ENCODE peak calls at places on chromosomes 7 and 10, in six cellular contexts. One of them, this sample, is unnamed.

GRCh38 chr10:92574545-92575377 is 868 bp upstream of the IDE start:
- DNase-seq in AG04449: no peak
- DNase-seq in NCI-H82: peak; percentile 60
- DNase-seq in stomach: no peak
- DNase-seq in activated CD8-positive, alpha-beta memory T cell treated with anti-CD3 and anti-CD28 coated beads for 4 hours: no peak
- DNase-seq in stimulated activated effector memory CD8-positive, alpha-beta T cell treated with anti-CD3 and anti-CD28 coated beads, Interleukin-12 subunit alpha, Interleukin-12 subunit beta, amount 100 ng/mL, for 72 hours: no peak
- DNase-seq in this sample: no peak

GRCh38 chr10:124734311-124735166 is 9.6 kb downstream of the FAM53B start:
- DNase-seq in activated CD8-positive, alpha-beta memory T cell treated with anti-CD3 and anti-CD28 coated beads for 4 hours: no peak
- DNase-seq in NCI-H82: no peak
- DNase-seq in AG04449: no peak
- DNase-seq in stimulated activated effector memory CD8-positive, alpha-beta T cell treated with anti-CD3 and anti-CD28 coated beads, Interleukin-12 subunit alpha, Interleukin-12 subunit beta, amount 100 ng/mL, for 72 hours: peak; percentile 56
- DNase-seq in stomach: no peak
- DNase-seq in this sample: no peak

GRCh38 chr10:29517352-29517923 is 117.3 kb downstream of the SVIL start:
- DNase-seq in AG04449: no peak
- DNase-seq in stimulated activated effector memory CD8-positive, alpha-beta T cell treated with anti-CD3 and anti-CD28 coated beads, Interleukin-12 subunit alpha, Interleukin-12 subunit beta, amount 100 ng/mL, for 72 hours: no peak
- DNase-seq in NCI-H82: peak; percentile 57
- DNase-seq in activated CD8-positive, alpha-beta memory T cell treated with anti-CD3 and anti-CD28 coated beads for 4 hours: no peak
- DNase-seq in stomach: no peak
- DNase-seq in this sample: no peak

GRCh38 chr7:106287786-106288185 is 3.0 kb upstream of the NAMPT start:
- DNase-seq in NCI-H82: no peak
- DNase-seq in AG04449: no peak
- DNase-seq in activated CD8-positive, alpha-beta memory T cell treated with anti-CD3 and anti-CD28 coated beads for 4 hours: no peak
- DNase-seq in stomach: peak; percentile 26
- DNase-seq in stimulated activated effector memory CD8-positive, alpha-beta T cell treated with anti-CD3 and anti-CD28 coated beads, Interleukin-12 subunit alpha, Interleukin-12 subunit beta, amount 100 ng/mL, for 72 hours: no peak
- DNase-seq in this sample: no peak

GRCh38 chr7:36784991-36785940 is 61.0 kb upstream of the AOAH start:
- DNase-seq in NCI-H82: no peak
- DNase-seq in AG04449: no peak
- DNase-seq in stomach: peak; percentile 44
- DNase-seq in activated CD8-positive, alpha-beta memory T cell treated with anti-CD3 and anti-CD28 coated beads for 4 hours: peak; percentile 45
- DNase-seq in stimulated activated effector memory CD8-positive, alpha-beta T cell treated with anti-CD3 and anti-CD28 coated beads, Interleukin-12 subunit alpha, Interleukin-12 subunit beta, amount 100 ng/mL, for 72 hours: peak; percentile 82
- DNase-seq in this sample: no peak

GRCh38 chr7:1220958-1221745 is 11.5 kb upstream of the UNCX start:
- DNase-seq in stomach: no peak
- DNase-seq in AG04449: no peak
- DNase-seq in stimulated activated effector memory CD8-positive, alpha-beta T cell treated with anti-CD3 and anti-CD28 coated beads, Interleukin-12 subunit alpha, Interleukin-12 subunit beta, amount 100 ng/mL, for 72 hours: no peak
- DNase-seq in activated CD8-positive, alpha-beta memory T cell treated with anti-CD3 and anti-CD28 coated beads for 4 hours: no peak
- DNase-seq in NCI-H82: peak; percentile 60
- DNase-seq in this sample: no peak

GRCh38 chr10:126166797-126167196 is 221.5 kb downstream of the ADAM12 start:
- DNase-seq in stimulated activated effector memory CD8-positive, alpha-beta T cell treated with anti-CD3 and anti-CD28 coated beads, Interleukin-12 subunit alpha, Interleukin-12 subunit beta, amount 100 ng/mL, for 72 hours: no peak
- DNase-seq in activated CD8-positive, alpha-beta memory T cell treated with anti-CD3 and anti-CD28 coated beads for 4 hours: no peak
- DNase-seq in stomach: no peak
- DNase-seq in AG04449: no peak
- DNase-seq in NCI-H82: no peak
- DNase-seq in this sample: no peak

GRCh38 chr10:105148921-105149320 is 507.8 kb downstream of the SORCS3 start:
- DNase-seq in stomach: no peak
- DNase-seq in activated CD8-positive, alpha-beta memory T cell treated with anti-CD3 and anti-CD28 coated beads for 4 hours: no peak
- DNase-seq in NCI-H82: no peak
- DNase-seq in stimulated activated effector memory CD8-positive, alpha-beta T cell treated with anti-CD3 and anti-CD28 coated beads, Interleukin-12 subunit alpha, Interleukin-12 subunit beta, amount 100 ng/mL, for 72 hours: no peak
- DNase-seq in AG04449: no peak
- DNase-seq in this sample: no peak

GRCh38 chr10:58791137-58791536 is 278.5 kb downstream of the BICC1 start:
- DNase-seq in NCI-H82: no peak
- DNase-seq in AG04449: no peak
- DNase-seq in activated CD8-positive, alpha-beta memory T cell treated with anti-CD3 and anti-CD28 coated beads for 4 hours: no peak
- DNase-seq in stimulated activated effector memory CD8-positive, alpha-beta T cell treated with anti-CD3 and anti-CD28 coated beads, Interleukin-12 subunit alpha, Interleukin-12 subunit beta, amount 100 ng/mL, for 72 hours: no peak
- DNase-seq in stomach: no peak
- DNase-seq in this sample: no peak

GRCh38 chr10:25907247-25907646 is 26.8 kb upstream of the MYO3A start:
- DNase-seq in activated CD8-positive, alpha-beta memory T cell treated with anti-CD3 and anti-CD28 coated beads for 4 hours: no peak
- DNase-seq in NCI-H82: no peak
- DNase-seq in AG04449: no peak
- DNase-seq in stimulated activated effector memory CD8-positive, alpha-beta T cell treated with anti-CD3 and anti-CD28 coated beads, Interleukin-12 subunit alpha, Interleukin-12 subunit beta, amount 100 ng/mL, for 72 hours: no peak
- DNase-seq in stomach: no peak
- DNase-seq in this sample: no peak

GRCh38 chr7:44148961-44149550 is 7.9 kb upstream of the MYL7 start:
- DNase-seq in NCI-H82: no peak
- DNase-seq in stomach: no peak
- DNase-seq in AG04449: no peak
- DNase-seq in stimulated activated effector memory CD8-positive, alpha-beta T cell treated with anti-CD3 and anti-CD28 coated beads, Interleukin-12 subunit alpha, Interleukin-12 subunit beta, amount 100 ng/mL, for 72 hours: no peak
- DNase-seq in activated CD8-positive, alpha-beta memory T cell treated with anti-CD3 and anti-CD28 coated beads for 4 hours: no peak
- DNase-seq in this sample: no peak

GRCh38 chr10:10977231-10977956 is 40.3 kb upstream of the CELF2 start:
- DNase-seq in NCI-H82: no peak
- DNase-seq in activated CD8-positive, alpha-beta memory T cell treated with anti-CD3 and anti-CD28 coated beads for 4 hours: no peak
- DNase-seq in stomach: no peak
- DNase-seq in AG04449: no peak
- DNase-seq in stimulated activated effector memory CD8-positive, alpha-beta T cell treated with anti-CD3 and anti-CD28 coated beads, Interleukin-12 subunit alpha, Interleukin-12 subunit beta, amount 100 ng/mL, for 72 hours: no peak
- DNase-seq in this sample: no peak

GRCh38 chr7:39592586-39592985 is 26.4 kb downstream of the YAE1 start:
- DNase-seq in AG04449: no peak
- DNase-seq in activated CD8-positive, alpha-beta memory T cell treated with anti-CD3 and anti-CD28 coated beads for 4 hours: no peak
- DNase-seq in stomach: no peak
- DNase-seq in NCI-H82: no peak
- DNase-seq in stimulated activated effector memory CD8-positive, alpha-beta T cell treated with anti-CD3 and anti-CD28 coated beads, Interleukin-12 subunit alpha, Interleukin-12 subunit beta, amount 100 ng/mL, for 72 hours: no peak
- DNase-seq in this sample: no peak

GRCh38 chr7:98133621-98134266 is 27.1 kb downstream of the LMTK2 start:
- DNase-seq in activated CD8-positive, alpha-beta memory T cell treated with anti-CD3 and anti-CD28 coated beads for 4 hours: no peak
- DNase-seq in stomach: no peak
- DNase-seq in stimulated activated effector memory CD8-positive, alpha-beta T cell treated with anti-CD3 and anti-CD28 coated beads, Interleukin-12 subunit alpha, Interleukin-12 subunit beta, amount 100 ng/mL, for 72 hours: no peak
- DNase-seq in AG04449: no peak
- DNase-seq in NCI-H82: no peak
- DNase-seq in this sample: no peak

GRCh38 chr10:90288403-90288933 is 569.4 kb downstream of the HTR7 start:
- DNase-seq in NCI-H82: no peak
- DNase-seq in stimulated activated effector memory CD8-positive, alpha-beta T cell treated with anti-CD3 and anti-CD28 coated beads, Interleukin-12 subunit alpha, Interleukin-12 subunit beta, amount 100 ng/mL, for 72 hours: no peak
- DNase-seq in activated CD8-positive, alpha-beta memory T cell treated with anti-CD3 and anti-CD28 coated beads for 4 hours: no peak
- DNase-seq in AG04449: no peak
- DNase-seq in stomach: no peak
- DNase-seq in this sample: peak; percentile 41

GRCh38 chr10:2760736-2761135 is 306.6 kb upstream of the PFKP start:
- DNase-seq in stomach: no peak
- DNase-seq in AG04449: no peak
- DNase-seq in NCI-H82: no peak
- DNase-seq in stimulated activated effector memory CD8-positive, alpha-beta T cell treated with anti-CD3 and anti-CD28 coated beads, Interleukin-12 subunit alpha, Interleukin-12 subunit beta, amount 100 ng/mL, for 72 hours: no peak
- DNase-seq in activated CD8-positive, alpha-beta memory T cell treated with anti-CD3 and anti-CD28 coated beads for 4 hours: no peak
- DNase-seq in this sample: no peak

This sample was measured in amniotic stem cell.